ENCODE peak calls at places on chromosomes 6 and 20, in nine cellular contexts. B is progenitor cell of endocrine pancreas, P is small intestine, S is spleen, Z is SJSA1, V is fibroblast of villous mesenchyme, C is GM12865, G is Kasumi-1, R is fibroblast of lung. A is an unnamed sample.

GRCh38 chr6:3825331-3825831 is 23.8 kb upstream of the FAM50B start:
- DNase-seq in S (no peak), Z (peak), B (no peak), V (peak), R (peak), C (no peak), P (peak), G (no peak), A (no peak)

GRCh38 chr6:170403451-170403850 is 96.9 kb downstream of the FAM120B start:
- DNase-seq in R (peak), C (no peak), S (no peak), Z (peak), G (no peak), V (peak), P (no peak), B (no peak), A (no peak)

GRCh38 chr6:3585320-3585935 is 128.6 kb upstream of the SLC22A23 start:
- DNase-seq in G (no peak), B (no peak), S (no peak), C (no peak), P (peak), R (peak), V (peak), Z (peak), A (no peak)

GRCh38 chr20:33433465-33433864 is 10.1 kb downstream of the SNTA1 start:
- DNase-seq in C (no peak), S (no peak), Z (no peak), P (no peak), G (no peak), V (no peak), B (no peak), R (no peak), A (no peak)

GRCh38 chr6:158500016-158500735 is 59.7 kb upstream of the TMEM181 start:
- DNase-seq in R (peak), S (no peak), V (peak), G (no peak), Z (peak), B (no peak), C (no peak), P (no peak), A (peak)

GRCh38 chr20:25149986-25150385 is 45.5 kb upstream of the ENTPD6 start:
- DNase-seq in C (no peak), S (no peak), Z (peak), V (no peak), P (no peak), B (no peak), R (no peak), G (no peak), A (no peak)

GRCh38 chr20:59938221-59938620 is 1.9 kb downstream of the PPP1R3D start:
- DNase-seq in Z (peak), P (no peak), G (no peak), R (peak), S (no peak), V (peak), B (no peak), C (no peak), A (no peak)

GRCh38 chr6:39451831-39452230 is 129.3 kb upstream of the KCNK16 start:
- DNase-seq in C (peak), G (no peak), S (no peak), B (no peak), Z (no peak), P (no peak), R (no peak), V (no peak), A (no peak)

GRCh38 chr6:141677598-141678211 is 455.0 kb upstream of the GJE1 start:
- DNase-seq in V (peak), B (no peak), P (peak), Z (peak), G (peak), R (peak), C (peak), S (no peak), A (peak)

GRCh38 chr6:166553563-166554271 is 32.8 kb downstream of the RAMACL start:
- DNase-seq in S (no peak), B (no peak), R (peak), G (no peak), P (no peak), Z (peak), C (no peak), V (peak), A (no peak)

GRCh38 chr6:56226946-56227879 is 20.2 kb downstream of the COL21A1 start:
- DNase-seq in R (peak), P (no peak), Z (no peak), G (no peak), C (no peak), S (no peak), B (no peak), V (peak), A (peak)

GRCh38 chr20:38229376-38230252 is 30.9 kb downstream of the KIAA1755 start:
- DNase-seq in C (peak), Z (peak), P (no peak), B (no peak), S (peak), V (peak), G (peak), R (peak), A (no peak)

GRCh38 chr6:42692151-42692911 is 30.1 kb downstream of the PRPH2 start:
- DNase-seq in R (peak), S (no peak), G (no peak), V (peak), P (no peak), B (no peak), C (no peak), Z (peak), A (no peak)

GRCh38 chr6:125947581-125947980 is 9.0 kb upstream of the HINT3 start:
- DNase-seq in C (no peak), R (peak), S (no peak), P (peak), G (no peak), B (no peak), V (peak), Z (no peak), A (no peak)

GRCh38 chr6:80005406-80005805 is 957 bp downstream of the TTK start:
- DNase-seq in G (no peak), V (no peak), R (no peak), Z (no peak), B (no peak), P (no peak), S (no peak), C (no peak), A (no peak)

GRCh38 chr6:12529364-12530019 is 187.1 kb upstream of the PHACTR1 start:
- DNase-seq in P (no peak), Z (no peak), G (no peak), R (no peak), C (no peak), V (no peak), B (no peak), S (no peak), A (no peak)

GRCh38 chr20:7123457-7123856 is 356.0 kb downstream of the BMP2 start:
- DNase-seq in R (no peak), V (no peak), S (no peak), P (no peak), G (no peak), C (no peak), Z (no peak), B (no peak), A (no peak)